ENCODE peak calls at places on chromosomes 2 and 18, in five cellular contexts. One of them, this sample, is unnamed.

GRCh38 chr18:76953186-76953982 is 131.0 kb downstream of the ZNF236 start:
- DNase-seq in uterus: peak
- DNase-seq in breast epithelium: peak
- DNase-seq in heart left ventricle: peak
- DNase-seq in foreskin fibroblast: no peak
- DNase-seq in this sample: no peak

GRCh38 chr2:70420005-70420580 is 118.2 kb upstream of the FAM136A start:
- DNase-seq in uterus: no peak
- DNase-seq in breast epithelium: peak
- DNase-seq in heart left ventricle: no peak
- DNase-seq in foreskin fibroblast: no peak
- DNase-seq in this sample: no peak

GRCh38 chr2:9422321-9423099 is 818 bp downstream of the ITGB1BP1 start:
- DNase-seq in uterus: peak
- DNase-seq in breast epithelium: no peak
- DNase-seq in heart left ventricle: peak
- DNase-seq in foreskin fibroblast: no peak
- DNase-seq in this sample: no peak

GRCh38 chr2:237566401-237567235 is at the start of gene PRLH:
- DNase-seq in uterus: peak
- DNase-seq in breast epithelium: no peak
- DNase-seq in heart left ventricle: no peak
- DNase-seq in foreskin fibroblast: no peak
- DNase-seq in this sample: no peak

GRCh38 chr2:24409700-24410556 is 49.6 kb upstream of the ITSN2 start:
- DNase-seq in uterus: peak
- DNase-seq in breast epithelium: peak
- DNase-seq in heart left ventricle: no peak
- DNase-seq in foreskin fibroblast: peak
- DNase-seq in this sample: peak

GRCh38 chr2:14907014-14907612 is 274.6 kb downstream of the LRATD1 start:
- DNase-seq in uterus: no peak
- DNase-seq in breast epithelium: no peak
- DNase-seq in heart left ventricle: no peak
- DNase-seq in foreskin fibroblast: no peak
- DNase-seq in this sample: no peak

GRCh38 chr2:100615886-100616285 is 53.1 kb downstream of the PDCL3 start:
- DNase-seq in uterus: no peak
- DNase-seq in breast epithelium: no peak
- DNase-seq in heart left ventricle: peak
- DNase-seq in foreskin fibroblast: no peak
- DNase-seq in this sample: no peak

GRCh38 chr18:6088432-6088831 is 193.1 kb upstream of the TMEM200C start:
- DNase-seq in uterus: no peak
- DNase-seq in breast epithelium: no peak
- DNase-seq in heart left ventricle: no peak
- DNase-seq in foreskin fibroblast: no peak
- DNase-seq in this sample: no peak

GRCh38 chr2:132392211-132392610 is 24.4 kb upstream of the GPR39 start:
- DNase-seq in uterus: no peak
- DNase-seq in breast epithelium: no peak
- DNase-seq in heart left ventricle: no peak
- DNase-seq in foreskin fibroblast: no peak
- DNase-seq in this sample: no peak

GRCh38 chr2:96508521-96509113 is 3.5 kb upstream of the NEURL3 start:
- DNase-seq in uterus: no peak
- DNase-seq in breast epithelium: no peak
- DNase-seq in heart left ventricle: no peak
- DNase-seq in foreskin fibroblast: no peak
- DNase-seq in this sample: no peak

GRCh38 chr2:199471443-199472057 is 13.8 kb upstream of the SATB2 start:
- DNase-seq in uterus: no peak
- DNase-seq in breast epithelium: no peak
- DNase-seq in heart left ventricle: peak
- DNase-seq in foreskin fibroblast: peak
- DNase-seq in this sample: no peak

GRCh38 chr2:9613291-9613690 is 17.5 kb downstream of the YWHAQ start:
- DNase-seq in uterus: no peak
- DNase-seq in breast epithelium: no peak
- DNase-seq in heart left ventricle: no peak
- DNase-seq in foreskin fibroblast: peak
- DNase-seq in this sample: peak

GRCh38 chr2:121480826-121481225 is 49.9 kb upstream of the RNU4ATAC start:
- DNase-seq in uterus: peak
- DNase-seq in breast epithelium: no peak
- DNase-seq in heart left ventricle: no peak
- DNase-seq in foreskin fibroblast: peak
- DNase-seq in this sample: no peak

GRCh38 chr18:27921904-27922541 is 254.9 kb downstream of the CDH2 start:
- DNase-seq in uterus: no peak
- DNase-seq in breast epithelium: no peak
- DNase-seq in heart left ventricle: no peak
- DNase-seq in foreskin fibroblast: peak
- DNase-seq in this sample: peak

GRCh38 chr18:4020026-4020425 is 435.1 kb downstream of the DLGAP1 start:
- DNase-seq in uterus: no peak
- DNase-seq in breast epithelium: no peak
- DNase-seq in heart left ventricle: no peak
- DNase-seq in foreskin fibroblast: no peak
- DNase-seq in this sample: no peak

GRCh38 chr18:45009766-45010165 is 329.1 kb downstream of the SETBP1 start:
- DNase-seq in uterus: no peak
- DNase-seq in breast epithelium: no peak
- DNase-seq in heart left ventricle: no peak
- DNase-seq in foreskin fibroblast: no peak
- DNase-seq in this sample: no peak

GRCh38 chr2:89833116-89833779 is 1141.8 kb downstream of the RPIA start:
- DNase-seq in uterus: no peak
- DNase-seq in breast epithelium: no peak
- DNase-seq in heart left ventricle: no peak
- DNase-seq in foreskin fibroblast: no peak
- DNase-seq in this sample: no peak

GRCh38 chr2:96874099-96874831 is 4.4 kb upstream of the SEMA4C start:
- DNase-seq in uterus: no peak
- DNase-seq in breast epithelium: no peak
- DNase-seq in heart left ventricle: no peak
- DNase-seq in foreskin fibroblast: no peak
- DNase-seq in this sample: no peak

GRCh38 chr18:56257215-56257614 is 381.2 kb downstream of the TXNL1 start:
- DNase-seq in uterus: no peak
- DNase-seq in breast epithelium: no peak
- DNase-seq in heart left ventricle: no peak
- DNase-seq in foreskin fibroblast: peak
- DNase-seq in this sample: peak

GRCh38 chr2:148519013-148519412 is 125.5 kb upstream of the EPC2 start:
- DNase-seq in uterus: no peak
- DNase-seq in breast epithelium: no peak
- DNase-seq in heart left ventricle: no peak
- DNase-seq in foreskin fibroblast: no peak
- DNase-seq in this sample: no peak

GRCh38 chr2:104844813-104845551 is 8.9 kb upstream of the POU3F3 start:
- DNase-seq in uterus: no peak
- DNase-seq in breast epithelium: no peak
- DNase-seq in heart left ventricle: no peak
- DNase-seq in foreskin fibroblast: no peak
- DNase-seq in this sample: no peak

GRCh38 chr2:173048901-173049661 is 26.6 kb upstream of the MAP3K20 start:
- DNase-seq in uterus: peak
- DNase-seq in breast epithelium: peak
- DNase-seq in heart left ventricle: peak
- DNase-seq in foreskin fibroblast: peak
- DNase-seq in this sample: peak

GRCh38 chr2:240303896-240304745 is 131.3 kb upstream of the GPC1 start:
- DNase-seq in uterus: no peak
- DNase-seq in breast epithelium: no peak
- DNase-seq in heart left ventricle: peak
- DNase-seq in foreskin fibroblast: no peak
- DNase-seq in this sample: no peak

GRCh38 chr2:26720322-26721166 is 28.0 kb downstream of the KCNK3 start:
- DNase-seq in uterus: peak
- DNase-seq in breast epithelium: peak
- DNase-seq in heart left ventricle: peak
- DNase-seq in foreskin fibroblast: peak
- DNase-seq in this sample: peak

GRCh38 chr2:233940376-233941276 is 23.5 kb downstream of the TRPM8 start:
- DNase-seq in uterus: no peak
- DNase-seq in breast epithelium: no peak
- DNase-seq in heart left ventricle: no peak
- DNase-seq in foreskin fibroblast: no peak
- DNase-seq in this sample: no peak

GRCh38 chr2:233945146-233945545 is 28.0 kb downstream of the TRPM8 start:
- DNase-seq in uterus: no peak
- DNase-seq in breast epithelium: no peak
- DNase-seq in heart left ventricle: no peak
- DNase-seq in foreskin fibroblast: no peak
- DNase-seq in this sample: no peak

GRCh38 chr2:233938676-233939370 is 21.6 kb downstream of the TRPM8 start:
- DNase-seq in uterus: no peak
- DNase-seq in breast epithelium: no peak
- DNase-seq in heart left ventricle: no peak
- DNase-seq in foreskin fibroblast: no peak
- DNase-seq in this sample: no peak

GRCh38 chr2:233944722-233945121 is 27.5 kb downstream of the TRPM8 start:
- DNase-seq in uterus: no peak
- DNase-seq in breast epithelium: no peak
- DNase-seq in heart left ventricle: no peak
- DNase-seq in foreskin fibroblast: no peak
- DNase-seq in this sample: no peak

GRCh38 chr2:233942731-233943130 is 25.6 kb downstream of the TRPM8 start:
- DNase-seq in uterus: no peak
- DNase-seq in breast epithelium: no peak
- DNase-seq in heart left ventricle: no peak
- DNase-seq in foreskin fibroblast: no peak
- DNase-seq in this sample: no peak
- TF ChIP-seq CTCF in uterus: no peak
- TF ChIP-seq CTCF in breast epithelium: no peak
- TF ChIP-seq CTCF in heart left ventricle: no peak
- TF ChIP-seq CTCF in foreskin fibroblast: no peak
- TF ChIP-seq CTCF in this sample: no peak

GRCh38 chr18:63949068-63949737 is at the start of gene HMSD:
- DNase-seq in uterus: no peak
- DNase-seq in breast epithelium: no peak
- DNase-seq in heart left ventricle: peak
- DNase-seq in foreskin fibroblast: no peak
- DNase-seq in this sample: no peak
- H3K4me3 ChIP-seq in uterus: peak
- H3K4me3 ChIP-seq in breast epithelium: peak
- H3K4me3 ChIP-seq in heart left ventricle: peak
- H3K4me3 ChIP-seq in foreskin fibroblast: peak
- H3K4me3 ChIP-seq in this sample: no peak

DNA sequence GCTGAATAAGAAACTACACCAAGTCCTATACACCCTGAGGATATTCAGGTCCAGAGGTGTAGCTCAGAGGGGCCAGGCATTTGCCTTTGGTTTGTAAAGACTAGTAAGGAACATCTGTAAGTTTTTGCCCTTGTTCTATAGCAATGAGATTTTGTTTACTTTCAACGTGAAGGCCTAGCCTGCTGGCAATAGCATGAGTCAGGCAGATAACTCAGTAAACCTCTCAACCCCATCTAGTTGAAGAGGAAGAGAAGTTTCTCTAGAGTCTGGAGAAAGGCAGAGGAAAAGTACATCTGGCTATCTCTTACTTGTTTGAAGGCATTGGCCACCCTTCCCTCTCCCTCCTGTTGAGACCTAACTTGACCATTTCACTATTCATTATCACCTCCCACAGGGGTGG is 70.3 kb upstream of the ZNF521 start:
- DNase-seq in uterus: no peak
- DNase-seq in breast epithelium: no peak
- DNase-seq in heart left ventricle: no peak
- DNase-seq in foreskin fibroblast: peak
- DNase-seq in this sample: no peak
- TF ChIP-seq CTCF in uterus: no peak
- TF ChIP-seq CTCF in breast epithelium: no peak
- TF ChIP-seq CTCF in heart left ventricle: no peak
- TF ChIP-seq CTCF in foreskin fibroblast: no peak
- TF ChIP-seq CTCF in this sample: no peak

GRCh38 chr2:28357055-28357454 is 35.6 kb upstream of the FOSL2 start:
- DNase-seq in uterus: no peak
- DNase-seq in breast epithelium: no peak
- DNase-seq in heart left ventricle: no peak
- DNase-seq in foreskin fibroblast: no peak
- DNase-seq in this sample: no peak

GRCh38 chr2:28357948-28358667 is 34.5 kb upstream of the FOSL2 start:
- DNase-seq in uterus: no peak
- DNase-seq in breast epithelium: no peak
- DNase-seq in heart left ventricle: no peak
- DNase-seq in foreskin fibroblast: no peak
- DNase-seq in this sample: no peak

GRCh38 chr2:28360066-28360741 is 32.5 kb upstream of the FOSL2 start:
- DNase-seq in uterus: no peak
- DNase-seq in breast epithelium: no peak
- DNase-seq in heart left ventricle: no peak
- DNase-seq in foreskin fibroblast: no peak
- DNase-seq in this sample: no peak

GRCh38 chr2:28359222-28360065 is 33.2 kb upstream of the FOSL2 start:
- DNase-seq in uterus: no peak
- DNase-seq in breast epithelium: peak
- DNase-seq in heart left ventricle: no peak
- DNase-seq in foreskin fibroblast: no peak
- DNase-seq in this sample: no peak

GRCh38 chr2:28358668-28359201 is 33.9 kb upstream of the FOSL2 start:
- DNase-seq in uterus: no peak
- DNase-seq in breast epithelium: no peak
- DNase-seq in heart left ventricle: no peak
- DNase-seq in foreskin fibroblast: no peak
- DNase-seq in this sample: no peak
- H3K4me3 ChIP-seq in uterus: no peak
- H3K4me3 ChIP-seq in breast epithelium: no peak
- H3K4me3 ChIP-seq in heart left ventricle: peak
- H3K4me3 ChIP-seq in foreskin fibroblast: no peak
- H3K4me3 ChIP-seq in this sample: no peak

DNA sequence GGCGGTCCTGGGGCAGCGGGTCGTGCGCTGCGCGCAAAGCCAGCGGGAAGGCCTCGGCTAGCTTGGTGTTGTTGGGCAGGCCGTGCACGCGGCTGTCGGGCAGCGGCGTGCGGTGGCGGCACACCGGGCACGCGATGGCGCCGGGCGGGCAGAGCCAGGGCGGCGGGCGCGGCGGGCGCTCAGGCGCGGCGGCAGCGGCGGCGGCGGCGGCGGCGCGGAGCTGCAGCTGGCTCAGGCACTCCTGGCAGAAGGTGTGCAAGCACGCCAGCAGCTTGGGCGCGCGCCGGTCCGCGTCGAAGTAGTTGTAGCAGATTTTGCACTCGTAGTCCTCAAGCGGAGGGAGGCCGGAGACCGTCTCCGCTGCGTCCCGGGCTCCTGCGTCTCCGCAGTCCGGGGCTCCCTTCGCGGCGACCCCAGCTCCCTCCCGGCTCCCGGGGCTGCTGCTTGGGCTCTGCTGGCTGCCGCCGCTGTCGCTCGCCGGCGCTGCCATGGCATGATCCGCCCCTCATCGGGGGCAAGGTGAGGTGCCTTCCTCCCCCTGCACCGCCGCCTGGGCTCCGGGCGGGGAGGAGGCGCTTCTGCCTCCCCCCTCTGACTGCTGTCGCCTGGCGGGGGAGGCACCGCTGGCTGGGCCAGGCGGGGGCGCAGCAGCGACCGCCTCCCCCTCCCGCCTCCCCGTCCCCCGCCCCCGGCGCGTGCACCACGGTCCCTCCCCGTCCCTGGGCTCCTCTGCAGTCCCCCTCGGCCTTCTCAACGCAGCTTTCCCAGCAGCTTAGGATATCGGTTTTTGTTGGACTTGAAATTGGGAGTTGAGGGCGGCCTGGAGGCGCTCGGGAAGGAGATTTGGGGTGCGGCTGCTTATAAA is 21.0 kb upstream of the PAX3 start:
- DNase-seq in uterus: no peak
- DNase-seq in breast epithelium: no peak
- DNase-seq in heart left ventricle: peak
- DNase-seq in foreskin fibroblast: no peak
- DNase-seq in this sample: no peak
- TF ChIP-seq CTCF in uterus: no peak
- TF ChIP-seq CTCF in breast epithelium: no peak
- TF ChIP-seq CTCF in heart left ventricle: no peak
- TF ChIP-seq CTCF in foreskin fibroblast: no peak
- TF ChIP-seq CTCF in this sample: no peak

This sample was measured in AG09309.